ENCODE peak calls at places on chromosomes 7 and 10, in seven cellular contexts. One of them, this sample, is unnamed.

GRCh38 chr7:57427594-57427993 is 22.4 kb upstream of the ZNF716 start:
- DNase-seq in fibroblast of the aortic adventitia: no peak
- DNase-seq in mucosa of descending colon: no peak
- DNase-seq in NCI-H345: no peak
- DNase-seq in neural crest cell: no peak
- DNase-seq in AG09309: no peak
- DNase-seq in bronchial epithelial cell: no peak
- DNase-seq in this sample: no peak

GRCh38 chr7:47539398-47540052 is 42.4 kb downstream of the TNS3 start:
- DNase-seq in mucosa of descending colon: no peak
- DNase-seq in bronchial epithelial cell: no peak
- DNase-seq in neural crest cell: no peak
- DNase-seq in fibroblast of the aortic adventitia: no peak
- DNase-seq in AG09309: no peak
- DNase-seq in NCI-H345: no peak
- DNase-seq in this sample: no peak

GRCh38 chr7:147245274-147245673 is 1128.7 kb downstream of the CNTNAP2 start:
- DNase-seq in bronchial epithelial cell: peak
- DNase-seq in fibroblast of the aortic adventitia: peak
- DNase-seq in mucosa of descending colon: no peak
- DNase-seq in NCI-H345: peak
- DNase-seq in AG09309: no peak
- DNase-seq in neural crest cell: peak
- DNase-seq in this sample: no peak

GRCh38 chr7:147012670-147013069 is 896.1 kb downstream of the CNTNAP2 start:
- DNase-seq in bronchial epithelial cell: no peak
- DNase-seq in fibroblast of the aortic adventitia: no peak
- DNase-seq in AG09309: no peak
- DNase-seq in neural crest cell: no peak
- DNase-seq in mucosa of descending colon: no peak
- DNase-seq in NCI-H345: no peak
- DNase-seq in this sample: no peak

GRCh38 chr10:124725171-124725631 is 19.0 kb downstream of the FAM53B start:
- DNase-seq in fibroblast of the aortic adventitia: no peak
- DNase-seq in NCI-H345: no peak
- DNase-seq in AG09309: no peak
- DNase-seq in bronchial epithelial cell: no peak
- DNase-seq in mucosa of descending colon: peak
- DNase-seq in neural crest cell: no peak
- DNase-seq in this sample: no peak

GRCh38 chr7:27160147-27160545 is 3.7 kb upstream of the HOXA7 start:
- DNase-seq in neural crest cell: no peak
- DNase-seq in NCI-H345: no peak
- DNase-seq in fibroblast of the aortic adventitia: no peak
- DNase-seq in mucosa of descending colon: peak
- DNase-seq in AG09309: no peak
- DNase-seq in bronchial epithelial cell: no peak
- DNase-seq in this sample: no peak

GRCh38 chr7:12567015-12567414 is 3.5 kb upstream of the SCIN start:
- DNase-seq in AG09309: no peak
- DNase-seq in mucosa of descending colon: no peak
- DNase-seq in bronchial epithelial cell: no peak
- DNase-seq in fibroblast of the aortic adventitia: no peak
- DNase-seq in neural crest cell: no peak
- DNase-seq in NCI-H345: no peak
- DNase-seq in this sample: no peak

GRCh38 chr7:96657347-96658010 is 52.2 kb downstream of the SEM1 start:
- DNase-seq in fibroblast of the aortic adventitia: no peak
- DNase-seq in neural crest cell: no peak
- DNase-seq in NCI-H345: no peak
- DNase-seq in bronchial epithelial cell: no peak
- DNase-seq in mucosa of descending colon: no peak
- DNase-seq in AG09309: no peak
- DNase-seq in this sample: no peak

GRCh38 chr7:20330797-20331230 is at the start of gene ITGB8:
- DNase-seq in mucosa of descending colon: peak
- DNase-seq in fibroblast of the aortic adventitia: no peak
- DNase-seq in bronchial epithelial cell: no peak
- DNase-seq in AG09309: no peak
- DNase-seq in neural crest cell: no peak
- DNase-seq in NCI-H345: peak
- DNase-seq in this sample: no peak

GRCh38 chr7:39353615-39354376 is 212.4 kb upstream of the YAE1 start:
- DNase-seq in NCI-H345: no peak
- DNase-seq in AG09309: no peak
- DNase-seq in mucosa of descending colon: peak
- DNase-seq in bronchial epithelial cell: peak
- DNase-seq in fibroblast of the aortic adventitia: peak
- DNase-seq in neural crest cell: peak
- DNase-seq in this sample: no peak

GRCh38 chr10:4391683-4392082 is 434.3 kb upstream of the AKR1E2 start:
- DNase-seq in NCI-H345: no peak
- DNase-seq in fibroblast of the aortic adventitia: no peak
- DNase-seq in bronchial epithelial cell: peak
- DNase-seq in mucosa of descending colon: no peak
- DNase-seq in neural crest cell: no peak
- DNase-seq in AG09309: no peak
- DNase-seq in this sample: no peak

GRCh38 chr7:22814261-22815208 is 8.1 kb downstream of the TOMM7 start:
- DNase-seq in mucosa of descending colon: no peak
- DNase-seq in AG09309: no peak
- DNase-seq in fibroblast of the aortic adventitia: peak
- DNase-seq in neural crest cell: no peak
- DNase-seq in bronchial epithelial cell: peak
- DNase-seq in NCI-H345: no peak
- DNase-seq in this sample: no peak

GRCh38 chr10:72308320-72308987 is 34.7 kb downstream of the DDIT4 start:
- DNase-seq in fibroblast of the aortic adventitia: peak
- DNase-seq in neural crest cell: no peak
- DNase-seq in AG09309: no peak
- DNase-seq in mucosa of descending colon: peak
- DNase-seq in NCI-H345: no peak
- DNase-seq in bronchial epithelial cell: peak
- DNase-seq in this sample: no peak

GRCh38 chr10:77320852-77321496 is 316.6 kb downstream of the KCNMA1 start:
- DNase-seq in fibroblast of the aortic adventitia: peak
- DNase-seq in AG09309: peak
- DNase-seq in neural crest cell: no peak
- DNase-seq in mucosa of descending colon: no peak
- DNase-seq in bronchial epithelial cell: peak
- DNase-seq in NCI-H345: no peak
- DNase-seq in this sample: no peak

GRCh38 chr10:102675887-102676616 is 31.8 kb downstream of the TRIM8 start:
- DNase-seq in fibroblast of the aortic adventitia: peak
- DNase-seq in NCI-H345: no peak
- DNase-seq in neural crest cell: no peak
- DNase-seq in bronchial epithelial cell: peak
- DNase-seq in AG09309: peak
- DNase-seq in mucosa of descending colon: no peak
- DNase-seq in this sample: no peak

GRCh38 chr10:32413513-32413912 is 32.4 kb upstream of the CCDC7 start:
- DNase-seq in mucosa of descending colon: no peak
- DNase-seq in neural crest cell: no peak
- DNase-seq in bronchial epithelial cell: peak
- DNase-seq in fibroblast of the aortic adventitia: peak
- DNase-seq in NCI-H345: no peak
- DNase-seq in AG09309: peak
- DNase-seq in this sample: no peak

GRCh38 chr10:118754132-118754555 is 626 bp downstream of the CACUL1 start:
- DNase-seq in neural crest cell: peak
- DNase-seq in mucosa of descending colon: peak
- DNase-seq in AG09309: no peak
- DNase-seq in bronchial epithelial cell: peak
- DNase-seq in NCI-H345: peak
- DNase-seq in fibroblast of the aortic adventitia: peak
- DNase-seq in this sample: peak

GRCh38 chr7:64892116-64892515 is 11.0 kb upstream of the ZNF273 start:
- DNase-seq in fibroblast of the aortic adventitia: no peak
- DNase-seq in NCI-H345: no peak
- DNase-seq in AG09309: no peak
- DNase-seq in neural crest cell: no peak
- DNase-seq in mucosa of descending colon: no peak
- DNase-seq in bronchial epithelial cell: no peak
- DNase-seq in this sample: no peak

GRCh38 chr7:74449809-74450397 is 3.8 kb upstream of the GTF2IRD1 start:
- DNase-seq in mucosa of descending colon: no peak
- DNase-seq in neural crest cell: peak
- DNase-seq in NCI-H345: peak
- DNase-seq in fibroblast of the aortic adventitia: peak
- DNase-seq in bronchial epithelial cell: peak
- DNase-seq in AG09309: no peak
- DNase-seq in this sample: peak

GRCh38 chr10:71471031-71471430 is 74.3 kb downstream of the CDH23 start:
- DNase-seq in NCI-H345: no peak
- DNase-seq in mucosa of descending colon: no peak
- DNase-seq in AG09309: no peak
- DNase-seq in fibroblast of the aortic adventitia: no peak
- DNase-seq in neural crest cell: no peak
- DNase-seq in bronchial epithelial cell: no peak
- DNase-seq in this sample: no peak

GRCh38 chr7:17646181-17646956 is 293.9 kb downstream of the SNX13 start:
- DNase-seq in NCI-H345: no peak
- DNase-seq in neural crest cell: no peak
- DNase-seq in AG09309: no peak
- DNase-seq in bronchial epithelial cell: peak
- DNase-seq in fibroblast of the aortic adventitia: peak
- DNase-seq in mucosa of descending colon: no peak
- DNase-seq in this sample: no peak

GRCh38 chr7:112160771-112161150 is 45.4 kb downstream of the DOCK4 start:
- DNase-seq in AG09309: no peak
- DNase-seq in fibroblast of the aortic adventitia: no peak
- DNase-seq in bronchial epithelial cell: no peak
- DNase-seq in mucosa of descending colon: no peak
- DNase-seq in NCI-H345: no peak
- DNase-seq in neural crest cell: no peak
- DNase-seq in this sample: no peak